ENCODE peak calls at places on chromosome 21, in six cellular contexts. G, E, S, Q, V and N are unnamed samples. For H3K4me1, the result is how much of the 10 kb centered on the place peaks cover.

GRCh38 chr21:39927304-39927886 is 60.2 kb downstream of the PCP4 start:
- DNase-seq in Q (no peak), S (no peak), G (no peak), E (no peak), V (no peak), N (no peak)

GRCh38 chr21:24076179-24076578 is 1531.1 kb downstream of the MRPL39 start:
- DNase-seq in G (peak), Q (no peak), V (no peak), S (peak), E (no peak), N (no peak)

GRCh38 chr21:14120091-14120734 is 90.5 kb downstream of the LIPI start:
- DNase-seq in Q (peak), G (peak), V (peak), S (peak), E (peak), N (peak)

GRCh38 chr21:31878831-31879230 is 6.0 kb downstream of the HUNK start:
- DNase-seq in E (no peak), V (no peak), G (no peak), S (no peak), Q (no peak), N (no peak)

GRCh38 chr21:16775056-16775455 is 737.8 kb upstream of the CXADR start:
- DNase-seq in G (peak), Q (no peak), E (no peak), S (no peak), V (no peak), N (no peak)

GRCh38 chr21:41024341-41025056 is 143.5 kb upstream of the BACE2 start:
- DNase-seq in E (no peak), S (no peak), Q (no peak), G (peak), V (peak), N (no peak)

GRCh38 chr21:17371470-17371869 is 141.4 kb upstream of the CXADR start:
- DNase-seq in E (no peak), S (peak), Q (no peak), V (no peak), G (peak), N (peak)

GRCh38 chr21:46071082-46071481 is 26.8 kb upstream of the COL6A2 start:
- DNase-seq in Q (no peak), E (no peak), V (no peak), S (no peak), G (no peak), N (no peak)

GRCh38 chr21:44999972-45000636 is 60.3 kb downstream of the SLX9 start:
- DNase-seq in V (peak), S (no peak), E (no peak), Q (no peak), G (no peak), N (no peak)

GRCh38 chr21:38507374-38507942 is 9.2 kb upstream of the ERG start:
- DNase-seq in G (no peak), Q (no peak), V (no peak), E (no peak), S (no peak), N (no peak)

GRCh38 chr21:44594406-44594916 is 2.2 kb upstream of the KRTAP10-6 start:
- DNase-seq in V (no peak), G (no peak), E (peak), Q (no peak), S (no peak), N (no peak)

GRCh38 chr21:26795866-26796329 is 49.3 kb downstream of the ADAMTS1 start:
- DNase-seq in G (no peak), S (peak), V (peak), E (no peak), Q (no peak), N (peak)

GRCh38 chr21:41480086-41480690 is 27.8 kb downstream of the TMPRSS2 start:
- DNase-seq in G (no peak), V (no peak), E (no peak), S (no peak), Q (no peak), N (no peak)

GRCh38 chr21:37292946-37293345 is 25.8 kb upstream of the VPS26C start:
- DNase-seq in V (no peak), E (no peak), S (peak), G (no peak), Q (no peak), N (no peak)

GRCh38 chr21:31184462-31184861 is 146.2 kb upstream of the KRTAP19-8 start:
- DNase-seq in G (peak), V (no peak), E (no peak), Q (no peak), S (no peak), N (no peak)

GRCh38 chr21:44475266-44475665 is 20.0 kb downstream of the LRRC3 start:
- DNase-seq in E (no peak), G (no peak), Q (no peak), S (no peak), V (no peak), N (no peak)

GRCh38 chr21:41431788-41432548 is 5.9 kb downstream of the MX1 start:
- DNase-seq in S (no peak), Q (no peak), V (no peak), G (no peak), E (peak), N (no peak)

GRCh38 chr21:44304846-44305245 is 5.0 kb downstream of the PFKL start:
- DNase-seq in S (peak), Q (peak), V (peak), E (no peak), G (peak), N (peak)

GRCh38 chr21:45603481-45603880 is 40.0 kb upstream of the PCBP3 start:
- DNase-seq in G (no peak), E (no peak), V (no peak), Q (no peak), S (no peak), N (no peak)

GRCh38 chr21:42847726-42848125 is 31.6 kb downstream of the WDR4 start:
- DNase-seq in Q (no peak), G (no peak), E (no peak), V (no peak), S (no peak), N (no peak)
- H3K4me1 ChIP-seq in Q (under half), G (under half), E (under half), V (under half), S (under half), N (under half)

DNA sequence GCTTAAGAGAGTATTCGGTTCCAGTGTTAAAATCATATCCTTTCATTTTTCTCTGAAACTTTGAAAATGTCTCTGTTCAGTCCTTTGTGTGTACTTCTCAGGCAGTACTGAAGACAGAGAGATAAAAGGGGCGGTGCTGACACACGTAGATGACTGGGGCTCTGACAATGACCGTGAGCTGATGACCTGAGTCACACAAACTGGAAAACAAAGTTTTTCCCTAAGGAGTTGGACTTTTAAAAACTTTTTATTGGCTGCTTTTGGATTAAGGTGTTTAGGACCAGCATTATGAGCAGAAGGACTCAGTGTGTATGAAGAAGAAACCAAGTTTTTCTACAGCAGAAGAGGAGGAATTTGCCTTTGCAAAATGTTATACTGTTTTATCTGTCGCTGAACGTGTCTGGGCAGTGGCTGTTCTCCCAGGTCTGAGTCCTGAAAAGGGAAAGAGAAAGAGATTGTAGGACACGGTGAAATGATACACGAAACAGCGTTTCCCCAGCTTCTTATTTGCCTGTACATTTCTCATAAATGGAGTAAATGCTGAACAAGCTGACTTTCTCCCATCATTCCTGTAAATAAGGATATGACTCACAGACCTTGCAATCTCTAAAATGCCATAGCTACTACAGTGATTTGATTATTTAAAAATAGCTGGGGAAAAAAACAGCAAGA is 51.5 kb downstream of the MAP3K7CL start:
- DNase-seq in Q (no peak), V (peak), S (peak), G (peak), E (no peak), N (peak)
- H3K4me3 ChIP-seq in Q (no peak), V (no peak), S (peak), G (no peak), E (no peak), N (no peak)

GRCh38 chr21:33207471-33208149 is 22.1 kb upstream of the IFNAR2 start:
- DNase-seq in E (peak), V (peak), Q (no peak), G (no peak), S (no peak), N (no peak)
- H2BK120ac ChIP-seq in E (no peak), V (no peak), Q (no peak), G (no peak), S (no peak), N (no peak)

DNA sequence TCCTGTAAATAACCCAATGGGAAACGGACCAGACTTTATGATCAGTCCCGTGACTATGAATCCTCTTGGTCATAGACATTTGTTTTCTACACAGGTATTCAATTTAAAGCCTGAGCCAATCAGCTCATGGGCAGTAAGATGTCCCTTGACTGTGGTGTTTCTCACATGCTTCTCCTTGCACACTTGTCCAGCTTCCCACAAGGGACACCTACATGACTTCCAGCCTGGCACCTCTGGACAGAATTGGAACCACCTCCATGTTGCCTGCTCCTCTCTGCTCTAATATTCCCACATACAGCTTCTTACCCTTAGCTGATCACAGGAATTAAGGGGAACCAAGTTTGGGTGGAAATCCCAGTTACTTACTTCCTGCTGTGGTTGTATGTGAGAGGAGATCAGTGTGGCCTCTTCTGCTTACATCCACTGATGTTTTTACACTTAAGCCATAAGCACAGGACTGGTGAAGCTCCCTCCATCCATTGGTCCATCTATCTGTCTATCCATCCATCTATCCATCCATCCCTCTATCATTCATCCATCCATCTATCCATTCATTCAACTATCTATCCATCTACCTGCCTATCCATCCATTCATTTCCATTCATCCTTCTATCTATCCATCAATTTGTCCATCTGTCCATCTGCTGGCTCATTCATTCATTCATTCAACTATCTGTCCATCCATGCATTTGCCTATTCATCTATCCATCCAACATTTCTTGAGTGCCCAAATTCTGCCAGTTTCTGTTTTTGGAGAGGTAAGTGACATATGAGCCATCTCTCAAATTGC is 16.4 kb downstream of the RUNX1 start:
- DNase-seq in V (no peak), E (no peak), G (no peak), Q (no peak), S (no peak), N (no peak)
- H3K4me1 ChIP-seq in V (under half), E (under half), G (under half), Q (under half), S (under half), N (under half)

GRCh38 chr21:15560383-15561056 is 169.3 kb upstream of the USP25 start:
- DNase-seq in G (no peak), S (no peak), E (no peak), Q (no peak), V (no peak), N (no peak)
- H3K4me3 ChIP-seq in G (no peak), S (no peak), E (no peak), Q (no peak), V (no peak), N (no peak)

GRCh38 chr21:25733859-25734653 is 648 bp downstream of the ATP5PF start:
- DNase-seq in E (no peak), G (peak), S (peak), Q (no peak), V (peak), N (peak)

GRCh38 chr21:25735221-25735894 is 586 bp downstream of the GABPA start:
- DNase-seq in G (peak), E (peak), V (no peak), Q (peak), S (peak), N (peak)

GRCh38 chr21:25735895-25736597 is 1.3 kb downstream of the GABPA start:
- DNase-seq in Q (no peak), E (no peak), G (peak), S (peak), V (peak), N (peak)

GRCh38 chr21:25732091-25732760 is 2.5 kb downstream of the ATP5PF start:
- DNase-seq in G (peak), S (no peak), Q (no peak), E (no peak), V (peak), N (peak)

DNA sequence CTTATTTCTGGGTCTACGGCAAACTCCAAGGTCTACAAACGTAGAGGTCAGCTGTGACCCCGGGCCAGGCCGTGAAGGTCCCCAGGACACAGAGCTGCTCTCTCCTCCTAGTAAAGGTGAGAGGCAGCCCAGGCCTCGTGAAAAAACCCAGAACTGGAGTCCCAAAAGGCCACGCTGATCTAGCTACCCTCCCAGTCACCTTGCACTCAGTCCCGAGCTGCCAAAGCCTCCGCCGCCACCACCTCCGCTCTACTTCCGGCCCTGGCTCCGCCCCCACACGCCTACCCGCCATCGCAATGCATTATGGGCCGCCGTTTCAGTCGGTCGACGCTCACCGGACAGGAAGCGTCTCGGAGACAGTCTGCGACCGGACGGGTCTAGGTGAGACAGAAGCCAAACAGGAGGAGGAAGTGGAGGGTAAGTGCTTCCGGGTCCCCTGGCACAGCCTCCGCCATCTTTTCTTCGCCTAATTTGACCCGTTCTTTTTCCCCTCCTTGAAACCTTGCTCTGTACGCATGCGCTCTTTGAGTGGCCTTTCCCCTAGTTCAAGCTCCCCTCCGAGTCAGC is at the start of the genes ATP5PF and GABPA:
- DNase-seq in S (peak), V (peak), G (peak), E (peak), Q (peak), N (peak)
- H2BK120ac ChIP-seq in S (peak), V (peak), G (peak), E (peak), Q (no peak), N (peak)